ENCODE peak calls at places on chromosomes 1 and 21, in six cellular contexts. One of them, this sample, is unnamed.
A peak's percentile ranks its signal among the peaks of the same experiment; 100 is the strongest.

GRCh38 chr1:206685749-206686485 is 1.2 kb downstream of the MAPKAPK2 start:
- DNase-seq in brain microvascular endothelial cell: peak; percentile 57
- DNase-seq in NB4: peak; percentile 89
- DNase-seq in retinal pigment epithelial cell: no peak
- DNase-seq in DND-41: peak; percentile 39
- DNase-seq in HCT116: peak; percentile 24
- DNase-seq in this sample: no peak

GRCh38 chr1:36411674-36412648 is 14.3 kb upstream of the LSM10 start:
- DNase-seq in brain microvascular endothelial cell: peak; percentile 42
- DNase-seq in NB4: peak; percentile 79
- DNase-seq in DND-41: peak; percentile 67
- DNase-seq in retinal pigment epithelial cell: no peak
- DNase-seq in HCT116: no peak
- DNase-seq in this sample: no peak

GRCh38 chr1:8182034-8182761 is 135.7 kb upstream of the SLC45A1 start:
- DNase-seq in DND-41: no peak
- DNase-seq in brain microvascular endothelial cell: peak; percentile 97
- DNase-seq in NB4: no peak
- DNase-seq in HCT116: peak; percentile 96
- DNase-seq in retinal pigment epithelial cell: peak; percentile 70
- DNase-seq in this sample: peak; percentile 96

GRCh38 chr1:150931773-150932172 is 5.6 kb downstream of the SETDB1 start:
- DNase-seq in HCT116: no peak
- DNase-seq in brain microvascular endothelial cell: no peak
- DNase-seq in retinal pigment epithelial cell: no peak
- DNase-seq in NB4: peak; percentile 26
- DNase-seq in DND-41: no peak
- DNase-seq in this sample: no peak

GRCh38 chr21:34074283-34075098 is 1.1 kb downstream of the MRPS6 start:
- DNase-seq in DND-41: no peak
- DNase-seq in HCT116: no peak
- DNase-seq in brain microvascular endothelial cell: no peak
- DNase-seq in retinal pigment epithelial cell: no peak
- DNase-seq in NB4: no peak
- DNase-seq in this sample: no peak

GRCh38 chr1:180176965-180177364 is 22.3 kb downstream of the QSOX1 start:
- DNase-seq in NB4: no peak
- DNase-seq in HCT116: no peak
- DNase-seq in DND-41: no peak
- DNase-seq in brain microvascular endothelial cell: no peak
- DNase-seq in retinal pigment epithelial cell: no peak
- DNase-seq in this sample: no peak

GRCh38 chr1:112114540-112114939 is 125.1 kb upstream of the KCND3 start:
- DNase-seq in brain microvascular endothelial cell: no peak
- DNase-seq in HCT116: no peak
- DNase-seq in NB4: no peak
- DNase-seq in retinal pigment epithelial cell: no peak
- DNase-seq in DND-41: peak; percentile 5
- DNase-seq in this sample: no peak

GRCh38 chr21:33029512-33029921 is 3.8 kb downstream of the OLIG2 start:
- DNase-seq in brain microvascular endothelial cell: no peak
- DNase-seq in retinal pigment epithelial cell: no peak
- DNase-seq in NB4: no peak
- DNase-seq in DND-41: no peak
- DNase-seq in HCT116: no peak
- DNase-seq in this sample: no peak

GRCh38 chr1:92951141-92951582 is 10.1 kb downstream of the DIPK1A start:
- DNase-seq in brain microvascular endothelial cell: peak; percentile 57
- DNase-seq in NB4: peak; percentile 42
- DNase-seq in HCT116: peak; percentile 26
- DNase-seq in retinal pigment epithelial cell: no peak
- DNase-seq in DND-41: peak; percentile 78
- DNase-seq in this sample: no peak

GRCh38 chr1:214445201-214445600 is 106.2 kb downstream of the PTPN14 start:
- DNase-seq in NB4: no peak
- DNase-seq in brain microvascular endothelial cell: no peak
- DNase-seq in HCT116: no peak
- DNase-seq in retinal pigment epithelial cell: no peak
- DNase-seq in DND-41: no peak
- DNase-seq in this sample: no peak

GRCh38 chr1:14746393-14746792 is 147.9 kb downstream of the KAZN start:
- DNase-seq in NB4: no peak
- DNase-seq in DND-41: no peak
- DNase-seq in retinal pigment epithelial cell: no peak
- DNase-seq in brain microvascular endothelial cell: no peak
- DNase-seq in HCT116: no peak
- DNase-seq in this sample: no peak

GRCh38 chr21:31713973-31714740 is 17.8 kb downstream of the SCAF4 start:
- DNase-seq in DND-41: no peak
- DNase-seq in NB4: no peak
- DNase-seq in brain microvascular endothelial cell: peak; percentile 40
- DNase-seq in retinal pigment epithelial cell: no peak
- DNase-seq in HCT116: no peak
- DNase-seq in this sample: no peak

GRCh38 chr1:56188855-56189254 is 390.5 kb downstream of the PLPP3 start:
- DNase-seq in NB4: no peak
- DNase-seq in retinal pigment epithelial cell: peak; percentile 50
- DNase-seq in brain microvascular endothelial cell: no peak
- DNase-seq in HCT116: no peak
- DNase-seq in DND-41: no peak
- DNase-seq in this sample: no peak

GRCh38 chr1:177632923-177633322 is 336.9 kb downstream of the SEC16B start:
- DNase-seq in HCT116: no peak
- DNase-seq in NB4: no peak
- DNase-seq in DND-41: no peak
- DNase-seq in retinal pigment epithelial cell: no peak
- DNase-seq in brain microvascular endothelial cell: no peak
- DNase-seq in this sample: no peak

GRCh38 chr1:115496904-115497527 is 144.8 kb upstream of the VANGL1 start:
- DNase-seq in retinal pigment epithelial cell: peak; percentile 45
- DNase-seq in brain microvascular endothelial cell: peak; percentile 83
- DNase-seq in NB4: no peak
- DNase-seq in DND-41: no peak
- DNase-seq in HCT116: no peak
- DNase-seq in this sample: no peak

GRCh38 chr1:11930571-11931445 is 3.7 kb upstream of the PLOD1 start:
- DNase-seq in HCT116: no peak
- DNase-seq in brain microvascular endothelial cell: no peak
- DNase-seq in NB4: peak; percentile 38
- DNase-seq in retinal pigment epithelial cell: no peak
- DNase-seq in DND-41: no peak
- DNase-seq in this sample: no peak

GRCh38 chr1:163147019-163147418 is 55.7 kb downstream of the RGS5 start:
- DNase-seq in retinal pigment epithelial cell: no peak
- DNase-seq in NB4: no peak
- DNase-seq in brain microvascular endothelial cell: no peak
- DNase-seq in HCT116: no peak
- DNase-seq in DND-41: no peak
- DNase-seq in this sample: no peak

GRCh38 chr1:62906428-62906886 is 122.5 kb downstream of the ATG4C start:
- DNase-seq in NB4: peak; percentile 10
- DNase-seq in DND-41: no peak
- DNase-seq in retinal pigment epithelial cell: peak; percentile 9
- DNase-seq in HCT116: peak; percentile 21
- DNase-seq in brain microvascular endothelial cell: peak; percentile 10
- DNase-seq in this sample: no peak

GRCh38 chr21:25635310-25635709 is 3.7 kb upstream of the JAM2 start:
- DNase-seq in DND-41: no peak
- DNase-seq in NB4: no peak
- DNase-seq in retinal pigment epithelial cell: no peak
- DNase-seq in HCT116: no peak
- DNase-seq in brain microvascular endothelial cell: no peak
- DNase-seq in this sample: no peak

GRCh38 chr1:47229884-47230691 is 1.9 kb downstream of the TAL1 start:
- DNase-seq in DND-41: no peak
- DNase-seq in NB4: no peak
- DNase-seq in retinal pigment epithelial cell: no peak
- DNase-seq in brain microvascular endothelial cell: no peak
- DNase-seq in HCT116: no peak
- DNase-seq in this sample: no peak

GRCh38 chr1:47232187-47232874 is at the start of gene TAL1:
- DNase-seq in brain microvascular endothelial cell: no peak
- DNase-seq in retinal pigment epithelial cell: no peak
- DNase-seq in HCT116: no peak
- DNase-seq in NB4: peak; percentile 53
- DNase-seq in DND-41: no peak
- DNase-seq in this sample: no peak

GRCh38 chr1:47230692-47231313 is 1.2 kb downstream of the TAL1 start:
- DNase-seq in NB4: no peak
- DNase-seq in retinal pigment epithelial cell: no peak
- DNase-seq in brain microvascular endothelial cell: no peak
- DNase-seq in HCT116: no peak
- DNase-seq in DND-41: no peak
- DNase-seq in this sample: no peak

GRCh38 chr1:47233165-47233564 is 1.1 kb upstream of the TAL1 start:
- DNase-seq in retinal pigment epithelial cell: no peak
- DNase-seq in HCT116: no peak
- DNase-seq in NB4: no peak
- DNase-seq in DND-41: no peak
- DNase-seq in brain microvascular endothelial cell: no peak
- DNase-seq in this sample: no peak

GRCh38 chr1:47231314-47232186 is 475 bp downstream of the TAL1 start:
- DNase-seq in retinal pigment epithelial cell: no peak
- DNase-seq in DND-41: no peak
- DNase-seq in brain microvascular endothelial cell: peak; percentile 14
- DNase-seq in HCT116: no peak
- DNase-seq in NB4: peak; percentile 75
- DNase-seq in this sample: no peak
- H3K4me3 ChIP-seq in retinal pigment epithelial cell: peak overlapping the region; percentile 10
- H3K4me3 ChIP-seq in DND-41: no peak overlapping the region
- H3K4me3 ChIP-seq in brain microvascular endothelial cell: no peak overlapping the region
- H3K4me3 ChIP-seq in HCT116: no peak overlapping the region
- H3K4me3 ChIP-seq in NB4: peak overlapping the region; percentile 36
- H3K4me3 ChIP-seq in this sample: no peak overlapping the region

GRCh38 chr1:197180252-197180878 is 33.9 kb upstream of the ASPM start:
- DNase-seq in DND-41: no peak
- DNase-seq in HCT116: no peak
- DNase-seq in brain microvascular endothelial cell: peak; percentile 64
- DNase-seq in retinal pigment epithelial cell: no peak
- DNase-seq in NB4: peak; percentile 49
- DNase-seq in this sample: no peak

GRCh38 chr1:197181982-197182381 is 35.5 kb upstream of the ASPM start:
- DNase-seq in brain microvascular endothelial cell: no peak
- DNase-seq in retinal pigment epithelial cell: no peak
- DNase-seq in HCT116: no peak
- DNase-seq in DND-41: no peak
- DNase-seq in NB4: no peak
- DNase-seq in this sample: no peak

GRCh38 chr1:197174818-197175217 is 28.3 kb upstream of the ASPM start:
- DNase-seq in retinal pigment epithelial cell: no peak
- DNase-seq in HCT116: no peak
- DNase-seq in NB4: no peak
- DNase-seq in DND-41: no peak
- DNase-seq in brain microvascular endothelial cell: no peak
- DNase-seq in this sample: no peak

GRCh38 chr1:197182716-197183115 is 36.2 kb upstream of the ASPM start:
- DNase-seq in NB4: no peak
- DNase-seq in retinal pigment epithelial cell: no peak
- DNase-seq in HCT116: no peak
- DNase-seq in DND-41: no peak
- DNase-seq in brain microvascular endothelial cell: no peak
- DNase-seq in this sample: no peak

DNA sequence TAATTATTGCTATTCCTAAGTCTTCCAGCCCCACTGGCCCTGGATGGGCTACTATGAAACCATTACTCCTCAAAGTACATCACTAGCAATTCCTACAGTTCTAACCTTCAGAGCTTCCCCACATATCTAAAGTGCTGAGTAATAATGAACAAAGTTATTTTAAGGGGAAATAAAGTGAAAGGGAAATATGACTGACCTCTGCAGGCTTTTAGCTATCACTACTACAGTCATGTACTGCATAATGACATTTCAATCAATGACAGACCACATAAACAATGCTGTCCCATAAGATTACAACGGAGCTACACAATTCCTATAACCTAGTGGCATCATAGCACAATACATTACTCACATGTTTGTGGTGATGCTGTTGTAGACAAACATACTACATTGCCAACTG is 32.5 kb upstream of the ASPM start:
- DNase-seq in retinal pigment epithelial cell: no peak
- DNase-seq in DND-41: no peak
- DNase-seq in NB4: no peak
- DNase-seq in brain microvascular endothelial cell: peak; percentile 37
- DNase-seq in HCT116: no peak
- DNase-seq in this sample: no peak
- TF ChIP-seq CTCF in retinal pigment epithelial cell: peak; percentile 25
- TF ChIP-seq CTCF in DND-41: no peak
- TF ChIP-seq CTCF in NB4: no peak
- TF ChIP-seq CTCF in brain microvascular endothelial cell: no peak
- TF ChIP-seq CTCF in HCT116: no peak
- TF ChIP-seq CTCF in this sample: no peak

GRCh38 chr1:225364439-225364838 is 63.4 kb downstream of the LBR start:
- DNase-seq in retinal pigment epithelial cell: no peak
- DNase-seq in NB4: no peak
- DNase-seq in HCT116: no peak
- DNase-seq in DND-41: no peak
- DNase-seq in brain microvascular endothelial cell: no peak
- DNase-seq in this sample: no peak

GRCh38 chr1:225355863-225356262 is 72.0 kb downstream of the LBR start:
- DNase-seq in NB4: no peak
- DNase-seq in brain microvascular endothelial cell: no peak
- DNase-seq in HCT116: no peak
- DNase-seq in retinal pigment epithelial cell: no peak
- DNase-seq in DND-41: no peak
- DNase-seq in this sample: no peak

GRCh38 chr1:225361176-225361575 is 66.7 kb downstream of the LBR start:
- DNase-seq in brain microvascular endothelial cell: no peak
- DNase-seq in retinal pigment epithelial cell: no peak
- DNase-seq in DND-41: no peak
- DNase-seq in HCT116: no peak
- DNase-seq in NB4: no peak
- DNase-seq in this sample: no peak

GRCh38 chr1:225362805-225363204 is 65.0 kb downstream of the LBR start:
- DNase-seq in HCT116: no peak
- DNase-seq in brain microvascular endothelial cell: no peak
- DNase-seq in NB4: no peak
- DNase-seq in retinal pigment epithelial cell: no peak
- DNase-seq in DND-41: no peak
- DNase-seq in this sample: no peak

DNA sequence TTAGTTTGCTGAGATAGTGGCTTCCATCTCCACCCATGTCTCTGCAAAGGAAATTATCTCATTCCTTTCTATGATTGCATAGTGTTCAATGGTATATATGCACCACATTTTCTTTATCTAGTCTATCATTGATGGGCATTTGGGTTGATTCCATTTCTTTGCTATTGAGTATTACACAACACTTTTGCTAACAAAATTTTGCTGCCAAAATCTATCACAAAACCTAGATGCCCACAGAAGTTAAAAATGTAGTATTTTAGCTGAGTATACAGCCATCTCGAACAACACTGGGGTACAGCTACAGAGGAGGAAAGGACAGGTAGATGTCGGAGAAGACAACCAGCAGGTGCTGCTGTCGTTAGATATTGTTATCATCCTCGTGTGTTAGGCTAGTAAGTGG is 67.7 kb downstream of the LBR start:
- DNase-seq in NB4: no peak
- DNase-seq in brain microvascular endothelial cell: no peak
- DNase-seq in DND-41: no peak
- DNase-seq in retinal pigment epithelial cell: no peak
- DNase-seq in HCT116: no peak
- DNase-seq in this sample: no peak
- H3K4me3 ChIP-seq in NB4: no peak overlapping the region
- H3K4me3 ChIP-seq in brain microvascular endothelial cell: no peak overlapping the region
- H3K4me3 ChIP-seq in DND-41: no peak overlapping the region
- H3K4me3 ChIP-seq in retinal pigment epithelial cell: no peak overlapping the region
- H3K4me3 ChIP-seq in HCT116: no peak overlapping the region
- H3K4me3 ChIP-seq in this sample: no peak overlapping the region

GRCh38 chr1:29713857-29714256 is 477.5 kb downstream of the PTPRU start:
- DNase-seq in DND-41: no peak
- DNase-seq in NB4: no peak
- DNase-seq in retinal pigment epithelial cell: no peak
- DNase-seq in HCT116: no peak
- DNase-seq in brain microvascular endothelial cell: peak; percentile 22
- DNase-seq in this sample: no peak
- TF ChIP-seq CTCF in DND-41: peak; percentile 13
- TF ChIP-seq CTCF in NB4: no peak
- TF ChIP-seq CTCF in retinal pigment epithelial cell: peak; percentile 45
- TF ChIP-seq CTCF in HCT116: peak; percentile 27
- TF ChIP-seq CTCF in brain microvascular endothelial cell: peak; percentile 65
- TF ChIP-seq CTCF in this sample: peak; percentile 36